ENCODE peak calls at places on chromosomes 7 and 10, in nine cellular contexts. M, A, X, L, E, Z, V, B and O are unnamed samples.

GRCh38 chr10:103784723-103785418 is 70.5 kb downstream of the SH3PXD2A start:
- DNase-seq in M (no peak), A (no peak), X (no peak), L (no peak), E (no peak), Z (no peak), V (no peak), B (no peak), O (no peak)

GRCh38 chr10:114822771-114823463 is 1.3 kb downstream of the FHIP2A start:
- DNase-seq in M (peak), A (peak), X (no peak), L (peak), E (peak), Z (no peak), V (no peak), B (no peak), O (no peak)

GRCh38 chr7:130995252-130996081 is 261.5 kb upstream of the KLF14 start:
- DNase-seq in M (peak), A (no peak), X (no peak), L (peak), E (no peak), Z (no peak), V (no peak), B (no peak), O (no peak)

GRCh38 chr7:98352621-98353020 is 48.3 kb downstream of the BAIAP2L1 start:
- DNase-seq in M (peak), A (peak), X (no peak), L (peak), E (peak), Z (no peak), V (no peak), B (no peak), O (no peak)

GRCh38 chr10:11610855-11611247 is 599 bp downstream of the USP6NL start:
- DNase-seq in M (peak), A (peak), X (peak), L (peak), E (peak), Z (no peak), V (peak), B (peak), O (peak)

GRCh38 chr10:75935650-75936400 is 504.4 kb downstream of the LRMDA start:
- DNase-seq in M (no peak), A (no peak), X (no peak), L (no peak), E (no peak), Z (no peak), V (no peak), B (no peak), O (no peak)

GRCh38 chr10:127386606-127387327 is 162.3 kb upstream of the NPS start:
- DNase-seq in M (no peak), A (no peak), X (peak), L (no peak), E (no peak), Z (no peak), V (no peak), B (no peak), O (no peak)

GRCh38 chr10:73810358-73810734 is 1.1 kb downstream of the NDST2 start:
- DNase-seq in M (no peak), A (no peak), X (no peak), L (no peak), E (no peak), Z (no peak), V (no peak), B (no peak), O (peak)

GRCh38 chr7:91465595-91466061 is 201.4 kb downstream of the FZD1 start:
- DNase-seq in M (peak), A (no peak), X (no peak), L (no peak), E (no peak), Z (no peak), V (no peak), B (no peak), O (no peak)

GRCh38 chr10:120736377-120736776 is 114.8 kb upstream of the WDR11 start:
- DNase-seq in M (no peak), A (no peak), X (no peak), L (no peak), E (no peak), Z (no peak), V (no peak), B (no peak), O (no peak)

GRCh38 chr7:94130716-94131115 is 126.6 kb upstream of the BET1 start:
- DNase-seq in M (no peak), A (no peak), X (no peak), L (no peak), E (no peak), Z (no peak), V (no peak), B (no peak), O (no peak)

GRCh38 chr7:22980422-22980821 is 33.5 kb downstream of the HYCC1 start:
- DNase-seq in M (peak), A (peak), X (no peak), L (peak), E (no peak), Z (no peak), V (no peak), B (no peak), O (no peak)

GRCh38 chr7:82506702-82507101 is 63.1 kb upstream of the CACNA2D1 start:
- DNase-seq in M (peak), A (no peak), X (no peak), L (peak), E (no peak), Z (no peak), V (no peak), B (no peak), O (no peak)

GRCh38 chr7:16999541-17000266 is 117.9 kb upstream of the AGR3 start:
- DNase-seq in M (no peak), A (no peak), X (no peak), L (no peak), E (no peak), Z (no peak), V (peak), B (no peak), O (peak)

GRCh38 chr10:25564351-25564750 is 369.7 kb upstream of the MYO3A start:
- DNase-seq in M (peak), A (no peak), X (no peak), L (no peak), E (no peak), Z (no peak), V (no peak), B (no peak), O (no peak)

GRCh38 chr10:33237736-33238624 is 96.5 kb downstream of the NRP1 start:
- DNase-seq in M (peak), A (peak), X (no peak), L (peak), E (peak), Z (no peak), V (no peak), B (no peak), O (no peak)

GRCh38 chr10:49446031-49446430 is 50.1 kb upstream of the DRGX start:
- DNase-seq in M (peak), A (no peak), X (no peak), L (peak), E (peak), Z (no peak), V (no peak), B (no peak), O (peak)

GRCh38 chr7:29987821-29988317 is 1.7 kb downstream of the SCRN1 start:
- DNase-seq in M (peak), A (peak), X (peak), L (peak), E (peak), Z (peak), V (no peak), B (no peak), O (no peak)

GRCh38 chr10:104589871-104590270 is 51.2 kb upstream of the SORCS3 start:
- DNase-seq in M (peak), A (peak), X (no peak), L (peak), E (peak), Z (no peak), V (no peak), B (no peak), O (no peak)

GRCh38 chr7:44306608-44307007 is 18.8 kb downstream of the CAMK2B start:
- DNase-seq in M (no peak), A (no peak), X (no peak), L (no peak), E (no peak), Z (no peak), V (peak), B (no peak), O (no peak)

GRCh38 chr7:14351167-14351566 is 361.7 kb upstream of the ETV1 start:
- DNase-seq in M (no peak), A (no peak), X (no peak), L (no peak), E (no peak), Z (no peak), V (no peak), B (peak), O (no peak)

GRCh38 chr7:110373514-110374258 is 717.2 kb upstream of the LRRN3 start:
- DNase-seq in M (peak), A (no peak), X (no peak), L (no peak), E (no peak), Z (no peak), V (no peak), B (no peak), O (no peak)

GRCh38 chr10:88913157-88913556 is 33.1 kb downstream of the STAMBPL1 start:
- DNase-seq in M (no peak), A (no peak), X (no peak), L (no peak), E (no peak), Z (peak), V (no peak), B (no peak), O (no peak)

GRCh38 chr10:127215882-127216281 is 19.5 kb upstream of the INSYN2A start:
- DNase-seq in M (no peak), A (no peak), X (peak), L (no peak), E (no peak), Z (no peak), V (no peak), B (no peak), O (no peak)

GRCh38 chr7:116315293-116315692 is 105.0 kb downstream of the TES start:
- DNase-seq in M (peak), A (peak), X (no peak), L (peak), E (peak), Z (no peak), V (no peak), B (no peak), O (no peak)

DNA sequence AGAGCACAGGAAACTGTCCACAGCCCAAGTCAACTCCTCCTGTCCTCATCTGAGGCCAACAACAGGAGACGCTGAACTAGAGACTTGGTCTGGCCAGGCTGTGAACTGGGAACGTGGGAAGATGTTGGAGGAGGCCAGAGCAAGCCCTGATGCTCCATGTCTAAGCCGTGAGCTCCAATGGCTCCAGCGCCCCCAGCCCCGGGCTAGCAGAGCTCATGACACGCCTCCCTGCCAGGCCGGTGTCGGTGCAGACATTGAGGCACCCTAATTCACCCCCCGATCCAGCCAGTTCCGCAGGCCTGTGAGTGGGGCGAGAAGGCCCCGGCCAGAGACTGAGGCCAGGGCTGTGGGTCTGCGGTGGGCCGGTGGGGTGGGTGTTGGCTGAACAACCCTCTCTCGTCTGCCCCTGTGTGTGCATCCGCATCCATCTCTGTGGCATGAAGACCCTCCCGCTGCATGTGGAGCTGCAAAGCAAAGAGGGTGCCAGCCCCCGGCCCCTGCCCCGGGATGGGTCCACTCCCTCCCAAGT is 109.3 kb upstream of the MACROH2A2 start:
- DNase-seq in M (no peak), A (no peak), X (no peak), L (no peak), E (no peak), Z (no peak), V (no peak), B (no peak), O (no peak)
- TF ChIP-seq CTCF in M (no peak), A (no peak), X (no peak), L (no peak), E (no peak), Z (no peak), V (no peak), B (no peak), O (no peak)

GRCh38 chr10:289581-289980 is 154.3 kb downstream of the ZMYND11 start:
- DNase-seq in M (no peak), A (no peak), X (no peak), L (no peak), E (no peak), Z (no peak), V (no peak), B (no peak), O (no peak)

GRCh38 chr10:288605-289200 is 153.4 kb downstream of the ZMYND11 start:
- DNase-seq in M (no peak), A (no peak), X (no peak), L (no peak), E (no peak), Z (no peak), V (no peak), B (no peak), O (no peak)

GRCh38 chr10:287029-287428 is 151.8 kb downstream of the ZMYND11 start:
- DNase-seq in M (peak), A (no peak), X (no peak), L (no peak), E (no peak), Z (no peak), V (no peak), B (no peak), O (no peak)

GRCh38 chr10:290026-290725 is 154.9 kb downstream of the ZMYND11 start:
- DNase-seq in M (peak), A (no peak), X (no peak), L (no peak), E (no peak), Z (no peak), V (no peak), B (no peak), O (no peak)

GRCh38 chr10:287814-288213 is 152.6 kb downstream of the ZMYND11 start:
- DNase-seq in M (peak), A (peak), X (peak), L (no peak), E (no peak), Z (no peak), V (no peak), B (no peak), O (no peak)
- TF ChIP-seq CTCF in M (peak), A (no peak), X (peak), L (peak), E (peak), Z (peak), V (no peak), B (peak), O (no peak)

GRCh38 chr7:45975847-45976484 is 54.9 kb upstream of the IGFBP3 start:
- DNase-seq in M (no peak), A (no peak), X (no peak), L (no peak), E (no peak), Z (no peak), V (no peak), B (no peak), O (no peak)
- TF ChIP-seq CTCF in M (no peak), A (no peak), X (no peak), L (no peak), E (no peak), Z (no peak), V (no peak), B (no peak), O (no peak)

GRCh38 chr7:84425702-84426259 is 231.2 kb upstream of the SEMA3A start:
- DNase-seq in M (no peak), A (no peak), X (no peak), L (no peak), E (no peak), Z (no peak), V (no peak), B (no peak), O (peak)

DNA sequence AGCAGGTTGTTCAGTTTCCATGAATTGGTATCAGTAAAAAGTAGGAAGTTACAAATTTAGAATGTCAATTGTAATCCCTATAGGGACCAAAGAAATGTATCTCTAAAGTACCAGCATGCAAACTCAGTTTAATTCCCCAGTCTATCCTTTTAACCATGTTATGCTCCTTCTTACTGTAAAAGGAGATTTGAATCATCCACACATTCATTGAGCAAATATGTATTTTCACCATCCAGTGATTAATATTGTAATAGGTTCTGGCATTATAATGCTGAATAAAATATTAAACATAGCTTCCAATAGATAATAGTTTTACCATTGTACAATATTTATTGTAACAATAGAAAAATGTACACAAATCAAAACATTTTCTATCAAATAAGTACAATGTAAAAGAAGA is 228.2 kb upstream of the SEMA3A start:
- DNase-seq in M (peak), A (no peak), X (no peak), L (peak), E (no peak), Z (no peak), V (no peak), B (no peak), O (no peak)
- TF ChIP-seq CTCF in M (no peak), A (no peak), X (no peak), L (no peak), E (no peak), Z (no peak), V (no peak), B (no peak), O (no peak)

GRCh38 chr7:1950623-1951523 is 280.8 kb downstream of the ELFN1 start:
- DNase-seq in M (peak), A (no peak), X (no peak), L (no peak), E (no peak), Z (peak), V (no peak), B (peak), O (peak)

GRCh38 chr7:1948887-1949680 is 279.0 kb downstream of the ELFN1 start:
- DNase-seq in M (no peak), A (no peak), X (no peak), L (no peak), E (no peak), Z (no peak), V (no peak), B (peak), O (no peak)

GRCh38 chr7:1949681-1950055 is 279.6 kb downstream of the ELFN1 start:
- DNase-seq in M (no peak), A (no peak), X (no peak), L (no peak), E (no peak), Z (no peak), V (no peak), B (no peak), O (no peak)

GRCh38 chr7:1951600-1951999 is 281.1 kb downstream of the MAD1L1 start:
- DNase-seq in M (no peak), A (no peak), X (no peak), L (no peak), E (no peak), Z (no peak), V (no peak), B (peak), O (no peak)

GRCh38 chr7:1950066-1950622 is 280.1 kb downstream of the ELFN1 start:
- DNase-seq in M (no peak), A (no peak), X (no peak), L (no peak), E (no peak), Z (no peak), V (no peak), B (no peak), O (no peak)
- TF ChIP-seq CTCF in M (no peak), A (no peak), X (no peak), L (no peak), E (no peak), Z (no peak), V (no peak), B (no peak), O (no peak)

DNA sequence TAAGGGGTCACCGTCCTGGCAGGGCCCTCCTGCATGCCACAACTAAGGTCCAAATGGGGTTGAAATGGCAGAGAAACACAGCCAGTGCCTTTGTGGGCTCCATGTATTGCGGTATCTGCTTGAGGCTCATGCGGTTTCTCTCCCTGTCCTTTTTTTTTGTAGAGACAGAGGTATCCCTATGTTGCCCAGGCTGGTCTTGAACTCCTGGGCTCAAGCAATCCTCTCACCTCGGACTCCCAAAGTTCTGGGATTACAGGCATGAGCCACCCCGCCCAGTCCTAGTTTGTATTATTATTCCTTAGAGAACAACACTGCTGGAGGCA is 64.1 kb upstream of the WAPL start:
- DNase-seq in M (no peak), A (no peak), X (no peak), L (no peak), E (no peak), Z (no peak), V (no peak), B (no peak), O (no peak)
- TF ChIP-seq CTCF in M (no peak), A (peak), X (no peak), L (no peak), E (peak), Z (no peak), V (no peak), B (peak), O (peak)

GRCh38 chr10:99809931-99810615 is 27.6 kb downstream of the ABCC2 start:
- DNase-seq in M (no peak), A (no peak), X (no peak), L (no peak), E (no peak), Z (no peak), V (no peak), B (no peak), O (no peak)

GRCh38 chr10:99807786-99808185 is 25.3 kb downstream of the ABCC2 start:
- DNase-seq in M (no peak), A (no peak), X (no peak), L (no peak), E (no peak), Z (no peak), V (no peak), B (no peak), O (no peak)

GRCh38 chr10:99809481-99809880 is 27.0 kb downstream of the ABCC2 start:
- DNase-seq in M (no peak), A (no peak), X (no peak), L (no peak), E (no peak), Z (no peak), V (no peak), B (no peak), O (no peak)

GRCh38 chr10:99805190-99805589 is 22.8 kb downstream of the ABCC2 start:
- DNase-seq in M (no peak), A (no peak), X (no peak), L (no peak), E (no peak), Z (no peak), V (no peak), B (no peak), O (no peak)

DNA sequence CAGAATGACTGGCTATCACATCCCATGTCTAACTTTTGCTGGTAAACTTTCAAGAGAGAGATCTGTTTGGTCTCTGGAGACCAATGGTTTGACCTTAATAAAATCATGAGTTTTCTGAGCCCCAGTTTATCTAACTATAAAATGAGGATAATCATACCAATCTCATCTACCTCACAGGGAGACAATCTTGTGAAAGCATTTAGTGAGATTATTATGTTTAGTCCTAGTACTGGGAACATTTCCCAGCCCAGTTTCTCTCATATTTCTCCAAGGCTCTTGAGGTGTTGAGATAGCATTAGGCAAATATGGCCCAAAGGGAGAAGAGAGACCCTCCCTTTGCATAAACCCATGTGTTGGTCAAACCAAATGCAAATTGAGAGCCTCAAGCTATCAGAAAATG is 25.8 kb downstream of the ABCC2 start:
- DNase-seq in M (no peak), A (no peak), X (no peak), L (no peak), E (no peak), Z (no peak), V (no peak), B (no peak), O (no peak)
- TF ChIP-seq CTCF in M (no peak), A (no peak), X (no peak), L (no peak), E (no peak), Z (no peak), V (no peak), B (no peak), O (no peak)

GRCh38 chr10:58590924-58591323 is 78.3 kb downstream of the BICC1 start:
- DNase-seq in M (peak), A (no peak), X (no peak), L (no peak), E (no peak), Z (no peak), V (no peak), B (no peak), O (no peak)

GRCh38 chr10:58586282-58586681 is 73.6 kb downstream of the BICC1 start:
- DNase-seq in M (no peak), A (no peak), X (no peak), L (no peak), E (no peak), Z (no peak), V (no peak), B (no peak), O (no peak)

GRCh38 chr10:58590152-58590551 is 77.5 kb downstream of the BICC1 start:
- DNase-seq in M (peak), A (peak), X (no peak), L (peak), E (peak), Z (peak), V (no peak), B (no peak), O (no peak)

GRCh38 chr10:58587676-58588075 is 75.0 kb downstream of the BICC1 start:
- DNase-seq in M (no peak), A (no peak), X (no peak), L (no peak), E (no peak), Z (no peak), V (no peak), B (no peak), O (no peak)

GRCh38 chr10:58588673-58589265 is 76.1 kb downstream of the BICC1 start:
- DNase-seq in M (no peak), A (peak), X (peak), L (peak), E (no peak), Z (no peak), V (no peak), B (no peak), O (peak)
- TF ChIP-seq CTCF in M (no peak), A (no peak), X (peak), L (no peak), E (no peak), Z (no peak), V (no peak), B (peak), O (no peak)